ENCODE peak calls at places on chromosome 14, in ten cellular contexts. Z is tibial nerve, W is HCT116, T is ovary, K is adrenal gland, U is testis, H is stomach, B is body of pancreas, L is uterus, O is prostate gland. J is an unnamed sample.

GRCh38 chr14:96635850-96636249 is 133.7 kb downstream of the PAPOLA start:
- DNase-seq in K (no peak), T (no peak), B (no peak), L (peak; percentile 4), Z (no peak), O (no peak), H (peak; percentile 9), W (no peak), U (no peak), J (no peak)

GRCh38 chr14:50534998-50535397 is 2.6 kb upstream of the MAP4K5 start:
- DNase-seq in L (no peak), H (no peak), O (no peak), T (no peak), B (no peak), Z (no peak), K (no peak), U (no peak), W (no peak), J (no peak)

GRCh38 chr14:71733210-71733883 is 198.9 kb upstream of the RGS6 start:
- DNase-seq in K (no peak), Z (no peak), H (no peak), U (no peak), O (no peak), B (no peak), W (no peak), L (no peak), T (no peak), J (no peak)

GRCh38 chr14:95133282-95133681 is 24.0 kb downstream of the DICER1 start:
- DNase-seq in U (no peak), O (no peak), Z (no peak), B (no peak), W (no peak), K (no peak), T (no peak), L (no peak), H (no peak), J (no peak)

GRCh38 chr14:95496690-95497241 is 19.7 kb downstream of the SYNE3 start:
- DNase-seq in B (no peak), L (peak; percentile 72), Z (no peak), O (no peak), W (no peak), T (peak; percentile 67), K (no peak), U (no peak), H (no peak), J (no peak)

GRCh38 chr14:65203574-65203973 is 101.3 kb upstream of the MAX start:
- DNase-seq in H (no peak), B (no peak), K (no peak), L (no peak), O (no peak), Z (no peak), U (no peak), W (no peak), T (no peak), J (no peak)

GRCh38 chr14:36791402-36791801 is 129.7 kb downstream of the PAX9 start:
- DNase-seq in Z (no peak), K (no peak), L (no peak), H (no peak), O (no peak), U (no peak), T (no peak), B (no peak), W (no peak), J (no peak)

GRCh38 chr14:51682411-51682810 is 30.7 kb downstream of the FRMD6 start:
- DNase-seq in U (no peak), O (no peak), Z (no peak), K (no peak), B (no peak), L (no peak), H (no peak), T (no peak), W (no peak), J (no peak)

GRCh38 chr14:100303179-100303578 is 3.1 kb downstream of the SLC25A29 start:
- DNase-seq in L (no peak), B (no peak), Z (no peak), K (no peak), W (no peak), O (no peak), T (no peak), U (no peak), H (no peak), J (peak; percentile 53)

GRCh38 chr14:25411933-25412757 is 362.2 kb upstream of the STXBP6 start:
- DNase-seq in W (no peak), Z (no peak), T (no peak), U (peak; percentile 59), K (no peak), L (no peak), H (no peak), O (no peak), B (no peak), J (no peak)

GRCh38 chr14:54493293-54493692 is 4.5 kb upstream of the GMFB start:
- DNase-seq in H (no peak), L (no peak), O (no peak), B (no peak), T (peak; percentile 31), U (no peak), Z (no peak), W (no peak), K (peak; percentile 17), J (no peak)

GRCh38 chr14:95233702-95234241 is 76.4 kb upstream of the DICER1 start:
- DNase-seq in U (peak; percentile 79), T (no peak), B (peak; percentile 60), K (peak; percentile 22), O (no peak), L (no peak), H (no peak), Z (peak; percentile 63), W (no peak), J (no peak)

GRCh38 chr14:91987192-91987591 is 39.7 kb upstream of the FBLN5 start:
- DNase-seq in K (no peak), Z (no peak), B (no peak), T (no peak), O (no peak), W (no peak), L (no peak), U (no peak), H (no peak), J (no peak)

GRCh38 chr14:53946404-53947400 is 9.9 kb downstream of the BMP4 start:
- DNase-seq in B (no peak), T (peak; percentile 61), H (no peak), Z (no peak), W (no peak), L (no peak), O (no peak), K (no peak), U (no peak), J (no peak)

GRCh38 chr14:79011091-79011919 is 841.1 kb downstream of the NRXN3 start:
- DNase-seq in U (peak; percentile 44), O (peak; percentile 25), H (no peak), T (no peak), Z (no peak), W (no peak), K (no peak), L (no peak), B (no peak), J (peak; percentile 8)

DNA sequence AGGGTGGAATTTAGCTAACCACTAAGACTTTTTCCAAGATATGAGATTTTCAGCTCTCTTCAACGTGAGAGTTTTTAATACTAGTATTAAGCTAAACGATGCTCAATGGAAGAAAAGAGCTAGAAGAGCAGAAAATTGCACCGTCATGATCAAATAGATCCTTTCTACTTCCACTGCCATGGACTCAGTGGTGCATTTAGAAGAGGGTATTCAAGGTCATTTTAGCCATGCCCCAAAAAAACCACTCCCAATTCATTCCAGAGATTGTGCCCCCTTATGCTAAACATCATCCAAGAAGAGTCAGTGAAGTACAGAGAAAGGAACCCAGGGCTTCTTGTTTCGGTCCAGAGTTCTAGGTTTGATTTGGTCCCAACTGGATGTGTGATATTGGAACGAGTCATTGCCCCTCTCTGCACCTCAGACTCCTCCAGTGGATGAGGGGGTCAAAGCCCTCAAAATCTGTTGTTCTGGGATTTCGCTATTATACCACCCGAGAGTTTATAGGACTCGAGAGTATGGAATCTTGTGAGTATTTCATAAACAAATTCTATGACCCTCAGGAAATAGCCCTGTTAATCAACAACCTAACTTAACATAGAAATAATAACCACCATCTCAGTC is 55.2 kb downstream of the DAD1 start:
- DNase-seq in Z (no peak), B (no peak), O (no peak), H (no peak), L (no peak), T (no peak), U (no peak), W (no peak), K (no peak), J (no peak)
- TF ChIP-seq POLR2A in Z (no peak), B (no peak), O (no peak), H (no peak), L (no peak), T (no peak), U (no peak), W (no peak), K (no peak), J (no peak)

GRCh38 chr14:45134051-45134958 is at the start of gene FKBP3:
- DNase-seq in U (peak; percentile 100), K (peak; percentile 99), Z (peak; percentile 94), O (peak; percentile 99), B (peak; percentile 96), T (peak; percentile 94), L (peak; percentile 94), W (peak; percentile 99), H (peak; percentile 97), J (peak; percentile 99)
- TF ChIP-seq POLR2A in U (peak; percentile 56), K (peak; percentile 80), Z (peak; percentile 74), O (peak; percentile 65), B (peak; percentile 58), T (peak; percentile 79), L (peak; percentile 75), W (peak; percentile 85), H (peak; percentile 67), J (peak; percentile 88)

GRCh38 chr14:68979021-68979721 is at the start of gene ACTN1:
- DNase-seq in L (peak; percentile 95), Z (peak; percentile 82), H (peak; percentile 94), O (peak; percentile 97), T (peak; percentile 95), K (peak; percentile 97), U (peak; percentile 91), W (peak; percentile 89), B (peak; percentile 93), J (peak; percentile 56)
- TF ChIP-seq POLR2A in L (peak; percentile 91), Z (no peak), H (peak; percentile 54), O (peak; percentile 81), T (peak; percentile 65), K (peak; percentile 95), U (peak; percentile 25), W (peak; percentile 53), B (peak; percentile 85), J (no peak)

DNA sequence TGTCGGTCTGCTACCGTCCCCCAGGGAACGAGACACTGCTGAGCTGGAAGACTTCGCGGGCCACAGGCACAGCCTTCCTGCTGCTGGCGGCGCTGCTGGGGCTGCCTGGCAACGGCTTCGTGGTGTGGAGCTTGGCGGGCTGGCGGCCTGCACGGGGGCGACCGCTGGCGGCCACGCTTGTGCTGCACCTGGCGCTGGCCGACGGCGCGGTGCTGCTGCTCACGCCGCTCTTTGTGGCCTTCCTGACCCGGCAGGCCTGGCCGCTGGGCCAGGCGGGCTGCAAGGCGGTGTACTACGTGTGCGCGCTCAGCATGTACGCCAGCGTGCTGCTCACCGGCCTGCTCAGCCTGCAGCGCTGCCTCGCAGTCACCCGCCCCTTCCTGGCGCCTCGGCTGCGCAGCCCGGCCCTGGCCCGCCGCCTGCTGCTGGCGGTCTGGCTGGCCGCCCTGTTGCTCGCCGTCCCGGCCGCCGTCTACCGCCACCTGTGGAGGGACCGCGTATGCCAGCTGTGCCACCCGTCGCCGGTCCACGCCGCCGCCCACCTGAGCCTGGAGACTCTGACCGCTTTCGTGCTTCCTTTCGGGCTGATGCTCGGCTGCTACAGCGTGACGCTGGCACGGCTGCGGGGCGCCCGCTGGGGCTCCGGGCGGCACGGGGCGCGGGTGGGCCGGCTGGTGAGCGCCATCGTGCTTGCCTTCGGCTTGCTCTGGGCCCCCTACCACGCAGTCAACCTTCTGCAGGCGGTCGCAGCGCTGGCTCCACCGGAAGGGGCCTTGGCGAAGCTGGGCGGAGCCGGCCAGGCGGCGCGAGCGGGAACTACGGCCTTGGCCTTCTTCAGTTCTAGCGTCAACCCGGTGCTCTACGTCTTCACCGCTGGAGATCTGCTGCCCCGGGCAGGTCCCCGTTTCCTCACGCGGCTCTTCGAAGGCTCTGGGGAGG is at the start of gene LTB4R:
- DNase-seq in K (peak; percentile 89), B (peak; percentile 84), H (peak; percentile 86), L (peak; percentile 73), O (peak; percentile 70), T (peak; percentile 84), W (no peak), U (peak; percentile 71), Z (no peak), J (peak; percentile 86)
- TF ChIP-seq POLR2A in K (no peak), B (peak; percentile 72), H (no peak), L (peak; percentile 30), O (peak; percentile 45), T (peak; percentile 44), W (no peak), U (no peak), Z (no peak), J (peak; percentile 57)

J was measured in erythroblast.